ENCODE peak calls at places on chromosomes 16 and 17, in four cellular contexts. Q is effector memory CD4-positive, alpha-beta T cell; G is colonic mucosa; D is adrenal gland. M is an unnamed sample. For H3K27me3, the result is how much of the 10 kb centered on the place peaks cover.

GRCh38 chr17:82931696-82932060 is 91.9 kb upstream of the ZNF750 start:
- DNase-seq in G (peak), Q (no peak), D (peak), M (peak)

GRCh38 chr17:58334661-58335060 is 6.1 kb upstream of the TSPOAP1 start:
- DNase-seq in G (no peak), Q (no peak), D (no peak), M (no peak)

GRCh38 chr16:89826531-89827382 is 1.5 kb upstream of the SPIRE2 start:
- DNase-seq in D (no peak), Q (no peak), G (no peak), M (no peak)

GRCh38 chr16:4273858-4274291 is 1.1 kb upstream of the TFAP4 start:
- DNase-seq in Q (peak), D (peak), G (peak), M (peak)

GRCh38 chr16:88381820-88382451 is 823 bp upstream of the ZNF469 start:
- DNase-seq in D (no peak), G (no peak), Q (no peak), M (no peak)

GRCh38 chr17:49989518-49989880 is 5.5 kb downstream of the DLX3 start:
- DNase-seq in D (no peak), G (no peak), Q (no peak), M (no peak)

GRCh38 chr17:50290074-50290702 is 15.9 kb downstream of the TMEM92 start:
- DNase-seq in D (peak), Q (no peak), G (peak), M (peak)

GRCh38 chr16:15641753-15642556 is 999 bp downstream of the MARF1 start:
- DNase-seq in Q (no peak), D (no peak), G (no peak), M (no peak)

GRCh38 chr16:19810817-19811731 is 73.6 kb downstream of the GPRC5B start:
- DNase-seq in G (no peak), Q (no peak), D (no peak), M (no peak)

GRCh38 chr16:705748-706188 is at the start of gene FBXL16:
- DNase-seq in G (no peak), D (no peak), Q (no peak), M (no peak)

GRCh38 chr16:54801445-54801844 is 129.2 kb upstream of the IRX5 start:
- DNase-seq in D (no peak), G (no peak), Q (no peak), M (no peak)

GRCh38 chr16:89581861-89582563 is 6.5 kb downstream of the CPNE7 start:
- DNase-seq in G (peak), D (no peak), Q (no peak), M (no peak)

GRCh38 chr16:56246051-56246817 is 54.9 kb downstream of the GNAO1 start:
- DNase-seq in Q (no peak), G (no peak), D (peak), M (no peak)

GRCh38 chr17:40884708-40885512 is at the start of gene KRT20:
- DNase-seq in D (no peak), G (peak), Q (no peak), M (no peak)
- H3K27me3 ChIP-seq in D (under half), G (under half), Q (under half), M (under half)

GRCh38 chr17:61456688-61457225 is 4.5 kb downstream of the TBX4 start:
- DNase-seq in G (no peak), Q (no peak), D (no peak), M (no peak)
- H3K27me3 ChIP-seq in G (half or more), Q (under half), D (half or more), M (half or more)

GRCh38 chr17:19539841-19540311 is 6.2 kb downstream of the SLC47A1 start:
- DNase-seq in D (peak), Q (no peak), G (no peak), M (no peak)
- H3K27me3 ChIP-seq in D (under half), Q (under half), G (under half), M (under half)

GRCh38 chr16:67648764-67649407 is 3.9 kb downstream of the CARMIL2 start:
- DNase-seq in G (no peak), Q (no peak), D (no peak), M (no peak)
- H3K27me3 ChIP-seq in G (half or more), Q (under half), D (under half), M (half or more)

GRCh38 chr17:41434313-41434895 is 6.4 kb downstream of the KRT38 start:
- DNase-seq in G (no peak), D (no peak), Q (no peak), M (no peak)
- H3K27me3 ChIP-seq in G (under half), D (under half), Q (under half), M (half or more)

DNA sequence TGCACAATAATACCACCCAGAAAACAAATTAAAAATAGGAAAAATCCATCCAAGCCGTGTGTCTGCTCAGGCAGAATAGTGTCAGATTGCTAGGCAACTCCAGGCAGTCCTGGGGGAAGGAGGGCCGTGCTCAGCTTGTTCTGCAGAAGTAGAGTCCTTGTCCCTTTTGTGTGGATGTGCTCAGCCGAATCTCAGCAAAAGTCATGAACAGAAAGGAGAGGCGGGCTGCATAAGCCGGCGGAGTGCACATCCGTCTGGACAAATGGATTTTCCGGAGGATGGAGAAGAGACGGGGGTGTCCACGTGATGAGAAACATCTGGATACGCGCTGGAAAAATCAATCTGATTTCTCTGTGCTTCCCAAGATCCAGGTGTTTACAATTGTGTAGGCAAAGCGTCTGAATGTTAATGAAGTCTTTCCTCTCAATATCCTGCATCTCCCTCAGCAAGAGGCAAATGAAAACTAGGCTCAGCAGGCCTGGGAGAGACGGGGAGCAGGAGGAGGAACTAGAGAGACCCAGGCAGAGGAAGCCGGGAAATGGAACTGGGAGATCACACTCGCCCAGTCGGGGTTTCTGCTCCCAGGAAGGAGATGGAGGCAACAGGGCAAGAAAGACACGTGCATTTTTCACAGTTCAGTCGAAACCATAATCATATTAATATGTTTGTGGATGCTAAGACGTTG is 7.7 kb upstream of the RBFOX3 start:
- DNase-seq in Q (no peak), D (peak), G (no peak), M (peak)
- H3K27me3 ChIP-seq in Q (under half), D (under half), G (under half), M (half or more)

GRCh38 chr17:61403846-61404701 is 4.4 kb downstream of the TBX2 start:
- DNase-seq in D (no peak), G (no peak), Q (no peak), M (no peak)
- H3K27me3 ChIP-seq in D (under half), G (half or more), Q (half or more), M (half or more)

GRCh38 chr17:60151355-60151754 is 1.6 kb downstream of the CA4 start:
- DNase-seq in Q (no peak), G (no peak), D (no peak), M (no peak)

GRCh38 chr17:60149691-60150582 is at the start of gene CA4:
- DNase-seq in D (no peak), G (no peak), Q (no peak), M (no peak)

GRCh38 chr17:60146206-60146605 is 3.6 kb upstream of the CA4 start:
- DNase-seq in Q (no peak), G (no peak), D (no peak), M (no peak)

GRCh38 chr17:60147553-60148241 is 2.1 kb upstream of the CA4 start:
- DNase-seq in D (no peak), G (peak), Q (no peak), M (no peak)

GRCh38 chr17:60148300-60148838 is 1.4 kb upstream of the CA4 start:
- DNase-seq in Q (no peak), D (no peak), G (no peak), M (no peak)
- H3K27me3 ChIP-seq in Q (under half), D (under half), G (under half), M (half or more)

GRCh38 chr17:79414063-79414462 is 196.8 kb downstream of the RBFOX3 start:
- DNase-seq in D (no peak), G (no peak), Q (no peak), M (no peak)
- H3K27me3 ChIP-seq in D (under half), G (under half), Q (under half), M (half or more)

GRCh38 chr16:27538508-27538907 is 11.2 kb downstream of the GTF3C1 start:
- DNase-seq in D (peak), G (no peak), Q (no peak), M (no peak)
- H3K27me3 ChIP-seq in D (under half), G (under half), Q (under half), M (under half)